ENCODE peak calls at places on chromosomes 5 and 9, in ten cellular contexts. One of them, this sample, is unnamed.

GRCh38 chr9:135253305-135254004 is 166.0 kb downstream of the OLFM1 start:
- DNase-seq in GM20000: no peak
- DNase-seq in choroid plexus epithelial cell: no peak
- DNase-seq in heart left ventricle: no peak
- DNase-seq in IMR-90: no peak
- DNase-seq in AG04449: no peak
- DNase-seq in fibroblast of mammary gland: no peak
- DNase-seq in lung: no peak
- DNase-seq in CD8-positive, alpha-beta T cell: no peak
- DNase-seq in Calu3: peak; percentile 32
- DNase-seq in this sample: no peak

GRCh38 chr5:10649518-10650410 is 85.9 kb downstream of the ANKRD33B start:
- DNase-seq in heart left ventricle: no peak
- DNase-seq in CD8-positive, alpha-beta T cell: no peak
- DNase-seq in choroid plexus epithelial cell: peak; percentile 42
- DNase-seq in IMR-90: no peak
- DNase-seq in fibroblast of mammary gland: no peak
- DNase-seq in lung: no peak
- DNase-seq in AG04449: no peak
- DNase-seq in GM20000: no peak
- DNase-seq in Calu3: no peak
- DNase-seq in this sample: peak; percentile 40

GRCh38 chr5:72179816-72180440 is 72.7 kb downstream of the MAP1B start:
- DNase-seq in GM20000: no peak
- DNase-seq in Calu3: peak; percentile 18
- DNase-seq in fibroblast of mammary gland: peak; percentile 28
- DNase-seq in CD8-positive, alpha-beta T cell: no peak
- DNase-seq in IMR-90: no peak
- DNase-seq in heart left ventricle: no peak
- DNase-seq in choroid plexus epithelial cell: no peak
- DNase-seq in AG04449: no peak
- DNase-seq in lung: no peak
- DNase-seq in this sample: no peak

GRCh38 chr9:137387034-137387890 is 35.7 kb downstream of the EXD3 start:
- DNase-seq in lung: no peak
- DNase-seq in fibroblast of mammary gland: no peak
- DNase-seq in CD8-positive, alpha-beta T cell: no peak
- DNase-seq in heart left ventricle: no peak
- DNase-seq in choroid plexus epithelial cell: peak; percentile 42
- DNase-seq in Calu3: no peak
- DNase-seq in GM20000: no peak
- DNase-seq in AG04449: no peak
- DNase-seq in IMR-90: no peak
- DNase-seq in this sample: no peak

GRCh38 chr9:132651259-132651658 is 18.5 kb downstream of the DDX31 start:
- DNase-seq in IMR-90: peak; percentile 98
- DNase-seq in GM20000: no peak
- DNase-seq in fibroblast of mammary gland: peak; percentile 98
- DNase-seq in AG04449: no peak
- DNase-seq in lung: no peak
- DNase-seq in heart left ventricle: no peak
- DNase-seq in choroid plexus epithelial cell: peak; percentile 96
- DNase-seq in CD8-positive, alpha-beta T cell: no peak
- DNase-seq in Calu3: peak; percentile 22
- DNase-seq in this sample: no peak

GRCh38 chr5:108266235-108266634 is 115.7 kb downstream of the FBXL17 start:
- DNase-seq in choroid plexus epithelial cell: no peak
- DNase-seq in fibroblast of mammary gland: peak; percentile 48
- DNase-seq in Calu3: no peak
- DNase-seq in CD8-positive, alpha-beta T cell: no peak
- DNase-seq in IMR-90: peak; percentile 11
- DNase-seq in AG04449: no peak
- DNase-seq in lung: no peak
- DNase-seq in heart left ventricle: no peak
- DNase-seq in GM20000: no peak
- DNase-seq in this sample: no peak

GRCh38 chr5:38483788-38484398 is 72.6 kb downstream of the LIFR start:
- DNase-seq in IMR-90: no peak
- DNase-seq in fibroblast of mammary gland: no peak
- DNase-seq in AG04449: no peak
- DNase-seq in GM20000: no peak
- DNase-seq in CD8-positive, alpha-beta T cell: no peak
- DNase-seq in heart left ventricle: no peak
- DNase-seq in lung: no peak
- DNase-seq in choroid plexus epithelial cell: no peak
- DNase-seq in Calu3: no peak
- DNase-seq in this sample: no peak

GRCh38 chr5:10656176-10656830 is 92.4 kb downstream of the ANKRD33B start:
- DNase-seq in lung: no peak
- DNase-seq in CD8-positive, alpha-beta T cell: no peak
- DNase-seq in Calu3: no peak
- DNase-seq in fibroblast of mammary gland: peak; percentile 46
- DNase-seq in AG04449: no peak
- DNase-seq in GM20000: no peak
- DNase-seq in choroid plexus epithelial cell: no peak
- DNase-seq in heart left ventricle: no peak
- DNase-seq in IMR-90: peak; percentile 54
- DNase-seq in this sample: peak; percentile 10

GRCh38 chr9:100437860-100438805 is 11.2 kb downstream of the MSANTD3 start:
- DNase-seq in CD8-positive, alpha-beta T cell: peak; percentile 33
- DNase-seq in AG04449: no peak
- DNase-seq in fibroblast of mammary gland: peak; percentile 84
- DNase-seq in lung: peak; percentile 77
- DNase-seq in Calu3: peak; percentile 70
- DNase-seq in heart left ventricle: peak; percentile 63
- DNase-seq in IMR-90: peak; percentile 78
- DNase-seq in GM20000: peak; percentile 63
- DNase-seq in choroid plexus epithelial cell: peak; percentile 87
- DNase-seq in this sample: peak; percentile 50

GRCh38 chr9:18071651-18072060 is 402.3 kb upstream of the ADAMTSL1 start:
- DNase-seq in choroid plexus epithelial cell: no peak
- DNase-seq in GM20000: no peak
- DNase-seq in AG04449: no peak
- DNase-seq in CD8-positive, alpha-beta T cell: no peak
- DNase-seq in Calu3: no peak
- DNase-seq in heart left ventricle: no peak
- DNase-seq in lung: no peak
- DNase-seq in fibroblast of mammary gland: peak; percentile 50
- DNase-seq in IMR-90: peak; percentile 30
- DNase-seq in this sample: no peak

DNA sequence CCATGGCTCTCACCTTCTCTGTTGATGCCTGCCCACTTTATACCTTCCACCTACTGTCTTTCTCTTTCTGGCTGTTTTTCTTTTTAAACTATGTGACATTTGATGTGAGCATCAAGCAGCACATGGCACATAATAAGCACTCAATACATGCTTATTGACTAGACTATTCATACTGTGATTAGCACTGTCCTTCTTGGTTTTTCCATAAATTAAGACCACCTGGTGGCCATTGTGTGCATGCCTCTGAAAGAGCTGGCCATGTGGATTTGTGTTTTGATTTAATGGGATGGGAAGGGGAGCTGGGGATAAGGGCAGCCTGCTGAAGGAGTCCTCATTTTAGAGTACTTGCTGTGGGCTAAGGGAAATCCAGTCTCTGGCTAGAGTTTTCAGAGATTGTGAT is 79.4 kb downstream of the ARHGEF28 start:
- DNase-seq in fibroblast of mammary gland: no peak
- DNase-seq in AG04449: no peak
- DNase-seq in IMR-90: no peak
- DNase-seq in choroid plexus epithelial cell: no peak
- DNase-seq in Calu3: no peak
- DNase-seq in lung: no peak
- DNase-seq in CD8-positive, alpha-beta T cell: no peak
- DNase-seq in GM20000: no peak
- DNase-seq in heart left ventricle: no peak
- DNase-seq in this sample: no peak
- TF ChIP-seq CTCF in fibroblast of mammary gland: no peak
- TF ChIP-seq CTCF in AG04449: no peak
- TF ChIP-seq CTCF in IMR-90: no peak
- TF ChIP-seq CTCF in choroid plexus epithelial cell: peak; percentile 8
- TF ChIP-seq CTCF in Calu3: no peak
- TF ChIP-seq CTCF in lung: no peak
- TF ChIP-seq CTCF in CD8-positive, alpha-beta T cell: no peak
- TF ChIP-seq CTCF in GM20000: no peak
- TF ChIP-seq CTCF in heart left ventricle: no peak
- TF ChIP-seq CTCF in this sample: no peak

GRCh38 chr5:139849501-139849900 is 53.9 kb downstream of the PSD2 start:
- DNase-seq in IMR-90: no peak
- DNase-seq in Calu3: no peak
- DNase-seq in GM20000: no peak
- DNase-seq in lung: no peak
- DNase-seq in choroid plexus epithelial cell: no peak
- DNase-seq in CD8-positive, alpha-beta T cell: no peak
- DNase-seq in heart left ventricle: no peak
- DNase-seq in AG04449: no peak
- DNase-seq in fibroblast of mammary gland: no peak
- DNase-seq in this sample: peak; percentile 32
- TF ChIP-seq CTCF in IMR-90: no peak
- TF ChIP-seq CTCF in Calu3: no peak
- TF ChIP-seq CTCF in GM20000: no peak
- TF ChIP-seq CTCF in lung: no peak
- TF ChIP-seq CTCF in choroid plexus epithelial cell: no peak
- TF ChIP-seq CTCF in CD8-positive, alpha-beta T cell: no peak
- TF ChIP-seq CTCF in heart left ventricle: no peak
- TF ChIP-seq CTCF in AG04449: no peak
- TF ChIP-seq CTCF in fibroblast of mammary gland: no peak
- TF ChIP-seq CTCF in this sample: no peak

GRCh38 chr5:178590141-178590923 is at the start of gene COL23A1:
- DNase-seq in CD8-positive, alpha-beta T cell: no peak
- DNase-seq in GM20000: peak; percentile 74
- DNase-seq in IMR-90: peak; percentile 43
- DNase-seq in choroid plexus epithelial cell: peak; percentile 80
- DNase-seq in Calu3: no peak
- DNase-seq in heart left ventricle: peak; percentile 78
- DNase-seq in lung: peak; percentile 48
- DNase-seq in fibroblast of mammary gland: peak; percentile 37
- DNase-seq in AG04449: no peak
- DNase-seq in this sample: no peak
- TF ChIP-seq CTCF in CD8-positive, alpha-beta T cell: peak; percentile 62
- TF ChIP-seq CTCF in GM20000: no peak
- TF ChIP-seq CTCF in IMR-90: peak; percentile 61
- TF ChIP-seq CTCF in choroid plexus epithelial cell: peak; percentile 90
- TF ChIP-seq CTCF in Calu3: no peak
- TF ChIP-seq CTCF in heart left ventricle: peak; percentile 63
- TF ChIP-seq CTCF in lung: peak; percentile 41
- TF ChIP-seq CTCF in fibroblast of mammary gland: peak; percentile 64
- TF ChIP-seq CTCF in AG04449: peak; percentile 49
- TF ChIP-seq CTCF in this sample: peak; percentile 75

GRCh38 chr5:141040763-141041426 is 10.3 kb upstream of the PCDHB1 start:
- DNase-seq in AG04449: no peak
- DNase-seq in choroid plexus epithelial cell: peak; percentile 26
- DNase-seq in fibroblast of mammary gland: peak; percentile 76
- DNase-seq in CD8-positive, alpha-beta T cell: peak; percentile 30
- DNase-seq in Calu3: peak; percentile 98
- DNase-seq in lung: peak; percentile 95
- DNase-seq in heart left ventricle: peak; percentile 91
- DNase-seq in GM20000: peak; percentile 50
- DNase-seq in IMR-90: peak; percentile 1
- DNase-seq in this sample: no peak
- TF ChIP-seq CTCF in AG04449: no peak
- TF ChIP-seq CTCF in choroid plexus epithelial cell: peak; percentile 36
- TF ChIP-seq CTCF in fibroblast of mammary gland: peak; percentile 54
- TF ChIP-seq CTCF in CD8-positive, alpha-beta T cell: no peak
- TF ChIP-seq CTCF in Calu3: peak; percentile 93
- TF ChIP-seq CTCF in lung: peak; percentile 51
- TF ChIP-seq CTCF in heart left ventricle: peak; percentile 56
- TF ChIP-seq CTCF in GM20000: peak; percentile 0
- TF ChIP-seq CTCF in IMR-90: peak; percentile 21
- TF ChIP-seq CTCF in this sample: no peak

GRCh38 chr9:9003184-9003583 is 1203.6 kb upstream of the DMAC1 start:
- DNase-seq in AG04449: no peak
- DNase-seq in lung: no peak
- DNase-seq in Calu3: peak; percentile 11
- DNase-seq in GM20000: no peak
- DNase-seq in heart left ventricle: peak; percentile 6
- DNase-seq in choroid plexus epithelial cell: peak; percentile 4
- DNase-seq in IMR-90: no peak
- DNase-seq in CD8-positive, alpha-beta T cell: no peak
- DNase-seq in fibroblast of mammary gland: peak; percentile 64
- DNase-seq in this sample: no peak

GRCh38 chr9:9004844-9005243 is 1205.3 kb upstream of the DMAC1 start:
- DNase-seq in GM20000: no peak
- DNase-seq in choroid plexus epithelial cell: no peak
- DNase-seq in Calu3: no peak
- DNase-seq in heart left ventricle: no peak
- DNase-seq in AG04449: no peak
- DNase-seq in lung: no peak
- DNase-seq in IMR-90: no peak
- DNase-seq in CD8-positive, alpha-beta T cell: no peak
- DNase-seq in fibroblast of mammary gland: no peak
- DNase-seq in this sample: no peak
- TF ChIP-seq CTCF in GM20000: no peak
- TF ChIP-seq CTCF in choroid plexus epithelial cell: no peak
- TF ChIP-seq CTCF in Calu3: no peak
- TF ChIP-seq CTCF in heart left ventricle: no peak
- TF ChIP-seq CTCF in AG04449: no peak
- TF ChIP-seq CTCF in lung: no peak
- TF ChIP-seq CTCF in IMR-90: no peak
- TF ChIP-seq CTCF in CD8-positive, alpha-beta T cell: no peak
- TF ChIP-seq CTCF in fibroblast of mammary gland: peak; percentile 16
- TF ChIP-seq CTCF in this sample: no peak

GRCh38 chr5:78295035-78295961 is 800 bp upstream of the AP3B1 start:
- DNase-seq in AG04449: no peak
- DNase-seq in choroid plexus epithelial cell: no peak
- DNase-seq in GM20000: peak; percentile 34
- DNase-seq in lung: peak; percentile 40
- DNase-seq in fibroblast of mammary gland: no peak
- DNase-seq in CD8-positive, alpha-beta T cell: no peak
- DNase-seq in heart left ventricle: peak; percentile 9
- DNase-seq in Calu3: peak; percentile 81
- DNase-seq in IMR-90: no peak
- DNase-seq in this sample: no peak
- TF ChIP-seq CTCF in AG04449: peak; percentile 13
- TF ChIP-seq CTCF in choroid plexus epithelial cell: peak; percentile 50
- TF ChIP-seq CTCF in GM20000: peak; percentile 12
- TF ChIP-seq CTCF in lung: no peak
- TF ChIP-seq CTCF in fibroblast of mammary gland: peak; percentile 17
- TF ChIP-seq CTCF in CD8-positive, alpha-beta T cell: peak; percentile 40
- TF ChIP-seq CTCF in heart left ventricle: no peak
- TF ChIP-seq CTCF in Calu3: peak; percentile 54
- TF ChIP-seq CTCF in IMR-90: peak; percentile 3
- TF ChIP-seq CTCF in this sample: peak; percentile 13

GRCh38 chr9:107674937-107675277 is 185.3 kb upstream of the KLF4 start:
- DNase-seq in Calu3: no peak
- DNase-seq in AG04449: no peak
- DNase-seq in lung: no peak
- DNase-seq in choroid plexus epithelial cell: peak; percentile 40
- DNase-seq in CD8-positive, alpha-beta T cell: no peak
- DNase-seq in GM20000: no peak
- DNase-seq in IMR-90: no peak
- DNase-seq in heart left ventricle: peak; percentile 13
- DNase-seq in fibroblast of mammary gland: peak; percentile 38
- DNase-seq in this sample: peak; percentile 82
- TF ChIP-seq CTCF in Calu3: no peak
- TF ChIP-seq CTCF in AG04449: no peak
- TF ChIP-seq CTCF in lung: no peak
- TF ChIP-seq CTCF in choroid plexus epithelial cell: peak; percentile 21
- TF ChIP-seq CTCF in CD8-positive, alpha-beta T cell: no peak
- TF ChIP-seq CTCF in GM20000: no peak
- TF ChIP-seq CTCF in IMR-90: no peak
- TF ChIP-seq CTCF in heart left ventricle: no peak
- TF ChIP-seq CTCF in fibroblast of mammary gland: no peak
- TF ChIP-seq CTCF in this sample: peak; percentile 37

This sample was measured in CD14-positive monocyte.